ENCODE peak calls at places on chromosomes 6 and 20, in four cellular contexts. Q is HepG2, H is A549, E is K562. V is an unnamed sample.
A peak's percentile ranks its signal among the peaks of the same experiment; 100 is the strongest.

GRCh38 chr6:170165085-170165484 is 125.8 kb downstream of the DLL1 start:
- DNase-seq in E (no peak), H (no peak), Q (no peak), V (no peak)

GRCh38 chr6:101018157-101018556 is 137.0 kb upstream of the ASCC3 start:
- DNase-seq in H (no peak), Q (no peak), E (no peak), V (no peak)

GRCh38 chr20:46308258-46309157 is at the start of gene CDH22:
- DNase-seq in Q (peak; percentile 48), H (peak; percentile 80), E (peak; percentile 67), V (peak; percentile 60)

GRCh38 chr6:1436334-1437306 is 47.2 kb downstream of the FOXF2 start:
- DNase-seq in E (peak; percentile 79), H (peak; percentile 62), Q (peak; percentile 67), V (peak; percentile 79)

GRCh38 chr6:132614554-132614953 is 9.5 kb downstream of the TAAR2 start:
- DNase-seq in E (no peak), Q (no peak), H (no peak), V (no peak)

GRCh38 chr20:59731371-59731770 is 127.0 kb downstream of the PHACTR3 start:
- DNase-seq in E (no peak), H (no peak), Q (no peak), V (no peak)

GRCh38 chr6:7899046-7899888 is 11.3 kb downstream of the TXNDC5 start:
- DNase-seq in H (peak; percentile 28), E (peak; percentile 44), Q (peak; percentile 50), V (peak; percentile 22)

GRCh38 chr20:41391587-41392001 is 25.0 kb upstream of the EMILIN3 start:
- DNase-seq in H (no peak), E (no peak), Q (no peak), V (no peak)

GRCh38 chr6:90650041-90650948 is 63.4 kb upstream of the MAP3K7 start:
- DNase-seq in E (no peak), Q (no peak), H (no peak), V (no peak)

GRCh38 chr6:91083226-91083625 is 496.4 kb upstream of the MAP3K7 start:
- DNase-seq in H (no peak), Q (no peak), E (no peak), V (no peak)

GRCh38 chr6:15502451-15503345 is 160.1 kb downstream of the DTNBP1 start:
- DNase-seq in E (no peak), H (no peak), Q (no peak), V (no peak)

GRCh38 chr6:15501806-15502450 is 160.9 kb downstream of the DTNBP1 start:
- DNase-seq in Q (no peak), H (no peak), E (no peak), V (no peak)

GRCh38 chr6:15504040-15504491 is 158.8 kb downstream of the DTNBP1 start:
- DNase-seq in E (no peak), H (no peak), Q (no peak), V (no peak)

GRCh38 chr6:15504581-15505350 is 158.1 kb downstream of the DTNBP1 start:
- DNase-seq in H (no peak), Q (peak; percentile 94), E (no peak), V (no peak)

DNA sequence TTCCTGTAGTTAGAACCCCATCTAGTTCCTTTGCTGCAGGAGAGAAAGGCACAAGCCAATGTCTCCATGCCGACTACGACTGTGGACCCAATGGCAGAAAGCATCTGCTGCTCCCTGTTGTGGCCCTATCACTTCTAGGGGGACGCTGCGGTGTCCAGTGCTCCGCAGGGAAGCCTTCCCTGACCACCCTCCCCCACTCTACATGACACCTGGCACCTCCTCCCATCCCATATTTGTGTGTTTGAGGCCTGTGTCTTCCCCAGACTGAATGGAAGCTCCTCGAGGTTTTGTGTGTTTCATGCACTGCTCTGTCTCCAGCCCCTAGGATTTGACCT is 159.5 kb downstream of the DTNBP1 start:
- DNase-seq in E (no peak), Q (no peak), H (no peak), V (no peak)
- H3K4me3 ChIP-seq in E (no peak overlapping the region), Q (no peak overlapping the region), H (no peak overlapping the region), V (no peak overlapping the region)

GRCh38 chr20:55584307-55584706 is 421.0 kb downstream of the CBLN4 start:
- DNase-seq in Q (no peak), E (no peak), H (no peak), V (no peak)
- TF ChIP-seq MAX in Q (no peak), E (no peak), H (no peak), V (no peak)

GRCh38 chr6:36765943-36766648 is 68.5 kb downstream of the RAB44 start:
- DNase-seq in H (peak; percentile 71), E (peak; percentile 91), Q (peak; percentile 76), V (peak; percentile 88)
- TF ChIP-seq CTCF in H (peak; percentile 68), E (peak; percentile 99), Q (peak; percentile 98), V (peak; percentile 98)

GRCh38 chr6:84764332-84765049 is at the start of gene TBX18:
- DNase-seq in Q (peak; percentile 35), E (peak; percentile 93), H (peak; percentile 67), V (no peak)
- H3K4me3 ChIP-seq in Q (peak within 1 kb of the TSS; percentile 43), E (peak within 1 kb of the TSS; percentile 78), H (peak within 1 kb of the TSS; percentile 86), V (no peak within 1 kb of the TSS)